ENCODE peak calls at places on chromosomes 6 and 20, in four cellular contexts. B, K, A and E are unnamed samples.

GRCh38 chr6:121055572-121056163 is 278.6 kb downstream of the TBC1D32 start:
- DNase-seq in K (peak; percentile 54), A (peak; percentile 52), B (peak; percentile 3), E (peak; percentile 44)

GRCh38 chr6:43951063-43951755 is 176.0 kb downstream of the MRPL14 start:
- DNase-seq in A (no peak), K (peak; percentile 73), B (peak; percentile 56), E (peak; percentile 83)

GRCh38 chr6:124393536-124393935 is 568.7 kb upstream of the RNF217 start:
- DNase-seq in B (no peak), A (peak; percentile 1), K (no peak), E (no peak)

GRCh38 chr6:29976588-29977424 is 34.5 kb downstream of the HLA-A start:
- DNase-seq in K (peak; percentile 77), B (no peak), A (peak; percentile 72), E (peak; percentile 80)

GRCh38 chr6:149913542-149914240 is 9.2 kb downstream of the RAET1G start:
- DNase-seq in B (no peak), K (no peak), A (no peak), E (no peak)

GRCh38 chr6:7129784-7130569 is 22.2 kb downstream of the RREB1 start:
- DNase-seq in K (peak; percentile 71), B (no peak), A (peak; percentile 65), E (no peak)

GRCh38 chr6:63348836-63349235 is 29.1 kb upstream of the LGSN start:
- DNase-seq in B (no peak), K (no peak), A (no peak), E (no peak)

GRCh38 chr20:19990911-19991707 is 26.1 kb upstream of the NAA20 start:
- DNase-seq in K (no peak), B (no peak), A (no peak), E (no peak)

GRCh38 chr20:22402990-22403859 is 181.1 kb downstream of the FOXA2 start:
- DNase-seq in A (no peak), K (peak; percentile 64), B (no peak), E (no peak)

GRCh38 chr6:42829561-42830092 is 47.8 kb downstream of the BICRAL start:
- DNase-seq in A (no peak), B (no peak), K (no peak), E (no peak)

GRCh38 chr20:19253316-19253715 is 40.9 kb downstream of the SLC24A3 start:
- DNase-seq in A (no peak), K (no peak), B (no peak), E (no peak)

GRCh38 chr6:32181890-32182529 is 2.0 kb downstream of the AGER start:
- DNase-seq in K (no peak), A (no peak), B (no peak), E (no peak)

GRCh38 chr6:53347921-53348435 is 772 bp downstream of the ELOVL5 start:
- DNase-seq in K (peak; percentile 54), A (peak; percentile 52), B (no peak), E (peak; percentile 87)

GRCh38 chr6:52426667-52427066 is 6.5 kb downstream of the EFHC1 start:
- DNase-seq in A (peak; percentile 15), B (no peak), K (peak; percentile 44), E (no peak)

GRCh38 chr20:63499333-63499969 is 568 bp upstream of the EEF1A2 start:
- DNase-seq in A (no peak), K (no peak), B (no peak), E (peak; percentile 76)

GRCh38 chr6:41058783-41059181 is 5.8 kb downstream of the APOBEC2 start:
- DNase-seq in A (no peak), K (no peak), B (no peak), E (no peak)

GRCh38 chr6:10882654-10883053 is 813 bp upstream of the GCM2 start:
- DNase-seq in B (no peak), A (no peak), K (no peak), E (no peak)

GRCh38 chr6:33191383-33192104 is 723 bp downstream of the COL11A2 start:
- DNase-seq in K (no peak), A (no peak), B (no peak), E (peak; percentile 48)

GRCh38 chr6:13048113-13048512 is 280.2 kb downstream of the TBC1D7 start:
- DNase-seq in K (no peak), B (no peak), A (no peak), E (no peak)

GRCh38 chr6:71383891-71384489 is 95.4 kb downstream of the OGFRL1 start:
- DNase-seq in B (no peak), K (peak; percentile 15), A (peak; percentile 72), E (peak; percentile 15)

GRCh38 chr6:141483561-141484061 is 649.1 kb upstream of the GJE1 start:
- DNase-seq in K (no peak), B (no peak), A (peak; percentile 96), E (no peak)

GRCh38 chr6:149934249-149935156 is 7.3 kb upstream of the ULBP2 start:
- DNase-seq in K (peak; percentile 64), A (peak; percentile 77), B (no peak), E (peak; percentile 57)

GRCh38 chr20:33444797-33445560 is 1.4 kb upstream of the SNTA1 start:
- DNase-seq in B (no peak), K (peak; percentile 75), A (no peak), E (no peak)

GRCh38 chr20:59808729-59809381 is 124.6 kb downstream of the SYCP2 start:
- DNase-seq in A (no peak), B (no peak), K (no peak), E (peak; percentile 13)

GRCh38 chr20:20780127-20780822 is 67.8 kb upstream of the RALGAPA2 start:
- DNase-seq in K (peak; percentile 21), B (no peak), A (no peak), E (no peak)

GRCh38 chr6:73695619-73696421 is at the start of gene CD109:
- DNase-seq in B (peak; percentile 33), K (peak; percentile 54), A (peak; percentile 73), E (peak; percentile 49)

GRCh38 chr6:30842754-30843610 is 41.3 kb upstream of the DDR1 start:
- DNase-seq in K (no peak), A (no peak), B (no peak), E (no peak)

GRCh38 chr20:50546729-50547314 is 36.6 kb downstream of the PTPN1 start:
- DNase-seq in K (no peak), A (no peak), B (no peak), E (no peak)

GRCh38 chr20:1776608-1777475 is 118.4 kb upstream of the SIRPA start:
- DNase-seq in K (peak; percentile 84), A (peak; percentile 87), B (peak; percentile 50), E (peak; percentile 84)
- TF ChIP-seq RFX5 in K (no peak), A (no peak), B (no peak), E (no peak)

GRCh38 chr20:37846573-37846972 is 56.4 kb upstream of the VSTM2L start:
- DNase-seq in B (no peak), A (no peak), K (no peak), E (no peak)
- TF ChIP-seq RAD21 in B (no peak), A (no peak), K (no peak), E (no peak)

GRCh38 chr6:137001287-137001976 is 43.3 kb downstream of the IL20RA start:
- DNase-seq in K (peak; percentile 85), B (no peak), A (no peak), E (no peak)
- TF ChIP-seq RFX5 in K (no peak), B (no peak), A (no peak), E (no peak)

GRCh38 chr6:36605560-36606391 is 11.6 kb downstream of the SRSF3 start:
- DNase-seq in B (no peak), K (no peak), A (no peak), E (no peak)
- TF ChIP-seq RAD21 in B (no peak), K (no peak), A (no peak), E (no peak)

DNA sequence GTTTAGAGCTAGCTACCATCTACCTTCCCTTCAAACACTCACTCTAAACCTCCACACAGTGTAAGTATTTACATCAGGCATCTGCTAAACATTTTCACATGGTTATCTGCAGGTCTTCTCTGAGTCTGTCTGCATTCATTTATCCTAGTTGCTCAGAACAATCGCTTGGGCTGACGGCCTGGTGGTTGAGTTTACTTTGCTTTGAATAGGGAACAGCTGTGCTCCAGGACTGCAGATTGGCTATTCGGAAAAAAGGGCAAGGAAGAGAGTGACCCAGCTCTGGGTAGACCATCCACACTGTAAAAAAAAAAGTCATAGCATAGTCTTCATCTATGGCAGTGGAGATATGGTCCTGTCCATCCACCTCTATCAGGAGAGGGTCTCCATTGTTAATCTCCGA is 115.3 kb upstream of the ESR1 start:
- DNase-seq in K (no peak), A (no peak), B (no peak), E (no peak)
- TF ChIP-seq RFX5 in K (no peak), A (no peak), B (no peak), E (no peak)

GRCh38 chr20:36830791-36831691 is 44.9 kb upstream of the TLDC2 start:
- DNase-seq in K (no peak), A (peak; percentile 23), B (no peak), E (peak; percentile 61)
- TF ChIP-seq RAD21 in K (no peak), A (no peak), B (no peak), E (no peak)

DNA sequence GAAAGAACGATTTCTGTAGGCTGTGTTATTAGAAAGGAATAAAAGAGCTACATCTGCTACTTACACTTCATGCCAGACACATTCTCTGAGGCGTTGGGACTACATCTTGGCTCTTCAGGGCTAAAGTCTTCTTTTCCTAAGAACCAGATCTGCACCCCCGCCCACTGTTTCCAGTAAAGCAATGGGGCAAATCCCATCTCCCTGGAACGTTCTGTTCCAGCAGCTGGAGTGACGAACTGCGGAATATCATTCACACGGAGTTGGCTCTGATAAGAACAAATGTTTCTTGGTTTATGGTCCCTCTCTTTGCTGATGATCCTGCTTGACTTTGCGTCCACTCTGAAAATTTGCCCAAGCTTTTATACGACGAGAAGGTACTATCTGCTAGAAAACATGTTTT is 27.0 kb downstream of the FAM50B start:
- DNase-seq in B (no peak), K (no peak), A (no peak), E (no peak)
- TF ChIP-seq RFX5 in B (no peak), K (no peak), A (no peak), E (no peak)